ENCODE peak calls at places on chromosomes 16 and 17, in four cellular contexts. K, A, I and J are unnamed samples.
A peak's percentile ranks its signal among the peaks of the same experiment; 100 is the strongest.

GRCh38 chr17:42405963-42406495 is 17.0 kb downstream of the CAVIN1 start:
- DNase-seq in K (peak; percentile 67), A (peak; percentile 18), I (no peak), J (peak; percentile 83)

GRCh38 chr16:57186630-57187507 is 740 bp downstream of the RSPRY1 start:
- DNase-seq in K (peak; percentile 37), A (no peak), I (no peak), J (peak; percentile 55)

GRCh38 chr16:58020628-58021521 is 4.7 kb upstream of the MMP15 start:
- DNase-seq in K (peak; percentile 48), A (no peak), I (no peak), J (peak; percentile 71)

GRCh38 chr17:78925234-78925633 is at the start of gene TIMP2:
- DNase-seq in K (peak; percentile 88), A (peak; percentile 47), I (peak; percentile 43), J (peak; percentile 92)

GRCh38 chr17:45019177-45019711 is 32.2 kb downstream of the DCAKD start:
- DNase-seq in K (peak; percentile 25), A (peak; percentile 11), I (no peak), J (peak; percentile 51)

GRCh38 chr17:32161506-32162365 is 19.4 kb downstream of the RHOT1 start:
- DNase-seq in K (peak; percentile 89), A (no peak), I (peak; percentile 80), J (peak; percentile 67)

GRCh38 chr16:69844441-69844840 is 82.3 kb downstream of the WWP2 start:
- DNase-seq in K (no peak), A (no peak), I (no peak), J (no peak)

GRCh38 chr17:43790311-43790940 is 10.2 kb downstream of the CFAP97D1 start:
- DNase-seq in K (no peak), A (no peak), I (no peak), J (peak; percentile 47)

GRCh38 chr17:72631568-72631967 is 460.9 kb downstream of the SLC39A11 start:
- DNase-seq in K (no peak), A (peak; percentile 38), I (no peak), J (no peak)

GRCh38 chr17:66359351-66359750 is 56.9 kb downstream of the PRKCA start:
- DNase-seq in K (no peak), A (no peak), I (no peak), J (no peak)

GRCh38 chr17:57407287-57408063 is 151.2 kb downstream of the MSI2 start:
- DNase-seq in K (no peak), A (peak; percentile 93), I (no peak), J (no peak)

GRCh38 chr17:42413464-42414040 is 9.5 kb downstream of the CAVIN1 start:
- DNase-seq in K (peak; percentile 56), A (no peak), I (no peak), J (no peak)

GRCh38 chr17:74807925-74808324 is 31.8 kb upstream of the NAT9 start:
- DNase-seq in K (no peak), A (no peak), I (no peak), J (no peak)

GRCh38 chr17:3535253-3535995 is 22.2 kb downstream of the TRPV3 start:
- DNase-seq in K (peak; percentile 79), A (peak; percentile 37), I (no peak), J (peak; percentile 66)

GRCh38 chr17:79935845-79936470 is 96.7 kb upstream of the CBX4 start:
- DNase-seq in K (no peak), A (no peak), I (no peak), J (no peak)

GRCh38 chr16:24776486-24777220 is 47.2 kb downstream of the TNRC6A start:
- DNase-seq in K (peak; percentile 57), A (no peak), I (no peak), J (peak; percentile 22)

GRCh38 chr17:63774141-63774981 is at the start of gene DDX42:
- DNase-seq in K (peak; percentile 69), A (no peak), I (no peak), J (peak; percentile 76)

GRCh38 chr17:78315355-78316114 is 44.3 kb downstream of the SOCS3 start:
- DNase-seq in K (peak; percentile 83), A (no peak), I (peak; percentile 82), J (peak; percentile 66)

GRCh38 chr16:4519274-4520058 is 19.1 kb downstream of the CDIP1 start:
- DNase-seq in K (no peak), A (no peak), I (no peak), J (no peak)

GRCh38 chr17:47821424-47822379 is at the start of gene OSBPL7:
- DNase-seq in K (peak; percentile 76), A (peak; percentile 57), I (peak; percentile 54), J (peak; percentile 95)

GRCh38 chr17:50407921-50408320 is 10.6 kb upstream of the LRRC59 start:
- DNase-seq in K (no peak), A (no peak), I (no peak), J (no peak)

GRCh38 chr17:31750578-31750977 is 108.5 kb downstream of the COPRS start:
- DNase-seq in K (no peak), A (no peak), I (no peak), J (no peak)

GRCh38 chr16:48276102-48276501 is 28.8 kb upstream of the ABCC11 start:
- DNase-seq in K (peak; percentile 62), A (no peak), I (no peak), J (peak; percentile 74)

GRCh38 chr17:8007836-8008235 is 5.4 kb downstream of the GUCY2D start:
- DNase-seq in K (no peak), A (no peak), I (no peak), J (no peak)

GRCh38 chr17:12800855-12801365 is 11.6 kb downstream of the ARHGAP44 start:
- DNase-seq in K (no peak), A (no peak), I (no peak), J (no peak)

GRCh38 chr17:49866882-49867413 is 19.1 kb upstream of the TAC4 start:
- DNase-seq in K (no peak), A (no peak), I (no peak), J (no peak)